ENCODE peak calls at places on chromosomes 5 and 9, in nine cellular contexts. B is cardiac muscle cell, H is AG09309, A is BE2C, O is A549, F is esophagus squamous epithelium, L is cardiac fibroblast, D is BJ, Q is body of pancreas. Z is an unnamed sample.

GRCh38 chr5:55134053-55134722 is 25.8 kb upstream of the GPX8 start:
- DNase-seq in B (no peak), H (no peak), A (no peak), O (no peak), F (no peak), L (no peak), D (no peak), Q (no peak), Z (no peak)

GRCh38 chr9:35903049-35903448 is 3.0 kb upstream of the HRCT1 start:
- DNase-seq in B (peak; percentile 69), H (no peak), A (peak; percentile 45), O (peak; percentile 79), F (no peak), L (peak; percentile 82), D (no peak), Q (no peak), Z (no peak)

GRCh38 chr5:82365744-82366228 is 87.6 kb upstream of the RPS23 start:
- DNase-seq in B (no peak), H (no peak), A (no peak), O (peak; percentile 53), F (no peak), L (peak; percentile 92), D (no peak), Q (no peak), Z (no peak)

GRCh38 chr9:113511047-113511521 is 47.6 kb downstream of the RGS3 start:
- DNase-seq in B (no peak), H (no peak), A (no peak), O (no peak), F (no peak), L (no peak), D (no peak), Q (peak; percentile 51), Z (no peak)

GRCh38 chr5:158832736-158833135 is 267.0 kb downstream of the EBF1 start:
- DNase-seq in B (no peak), H (peak; percentile 13), A (no peak), O (peak; percentile 38), F (no peak), L (peak; percentile 66), D (no peak), Q (no peak), Z (no peak)

GRCh38 chr9:107600060-107600573 is 110.5 kb upstream of the KLF4 start:
- DNase-seq in B (peak; percentile 62), H (no peak), A (no peak), O (no peak), F (no peak), L (no peak), D (no peak), Q (no peak), Z (no peak)

GRCh38 chr5:145244788-145245187 is 590.4 kb downstream of the PRELID2 start:
- DNase-seq in B (no peak), H (peak; percentile 8), A (no peak), O (no peak), F (no peak), L (peak; percentile 76), D (peak; percentile 13), Q (no peak), Z (peak; percentile 19)

GRCh38 chr9:26746357-26747072 is 146.1 kb downstream of the CAAP1 start:
- DNase-seq in B (no peak), H (no peak), A (no peak), O (peak; percentile 71), F (no peak), L (peak; percentile 62), D (no peak), Q (no peak), Z (no peak)

GRCh38 chr9:22041329-22041728 is 32.2 kb upstream of the CDKN2B start:
- DNase-seq in B (no peak), H (no peak), A (no peak), O (no peak), F (no peak), L (no peak), D (no peak), Q (no peak), Z (no peak)

GRCh38 chr5:133944263-133945230 is 23.9 kb downstream of the C5orf15 start:
- DNase-seq in B (peak; percentile 82), H (no peak), A (peak; percentile 83), O (peak; percentile 64), F (no peak), L (peak; percentile 65), D (no peak), Q (peak; percentile 72), Z (no peak)

GRCh38 chr9:135077497-135078200 is 9.8 kb upstream of the OLFM1 start:
- DNase-seq in B (peak; percentile 84), H (no peak), A (no peak), O (no peak), F (no peak), L (peak; percentile 16), D (no peak), Q (peak; percentile 14), Z (no peak)

GRCh38 chr9:13186091-13186490 is 93.4 kb downstream of the MPDZ start:
- DNase-seq in B (no peak), H (no peak), A (no peak), O (no peak), F (no peak), L (no peak), D (no peak), Q (no peak), Z (no peak)

GRCh38 chr9:6014668-6015270 is 655 bp downstream of the RANBP6 start:
- DNase-seq in B (no peak), H (no peak), A (no peak), O (peak; percentile 36), F (no peak), L (peak; percentile 79), D (no peak), Q (no peak), Z (peak; percentile 40)

GRCh38 chr9:89391585-89391984 is 73.3 kb downstream of the SECISBP2 start:
- DNase-seq in B (no peak), H (no peak), A (no peak), O (no peak), F (no peak), L (no peak), D (no peak), Q (no peak), Z (no peak)

GRCh38 chr5:136174021-136174659 is 18.8 kb downstream of the SMIM32 start:
- DNase-seq in B (peak; percentile 34), H (peak; percentile 23), A (no peak), O (peak; percentile 72), F (no peak), L (peak; percentile 72), D (peak; percentile 6), Q (no peak), Z (peak; percentile 37)

GRCh38 chr5:111892949-111893348 is 136.0 kb upstream of the NREP start:
- DNase-seq in B (no peak), H (peak; percentile 4), A (no peak), O (no peak), F (no peak), L (peak; percentile 25), D (peak; percentile 19), Q (no peak), Z (no peak)

GRCh38 chr9:136409557-136410455 is 608 bp downstream of the ENTR1 start:
- DNase-seq in B (peak; percentile 48), H (no peak), A (peak; percentile 51), O (peak; percentile 24), F (no peak), L (peak; percentile 42), D (no peak), Q (peak; percentile 31), Z (no peak)

GRCh38 chr9:137021979-137022619 is 5.9 kb downstream of the ABCA2 start:
- DNase-seq in B (peak; percentile 13), H (no peak), A (peak; percentile 86), O (peak; percentile 94), F (no peak), L (peak; percentile 76), D (no peak), Q (peak; percentile 37), Z (no peak)

GRCh38 chr5:31537856-31538255 is 5.8 kb downstream of the C5orf22 start:
- DNase-seq in B (no peak), H (no peak), A (no peak), O (no peak), F (no peak), L (peak; percentile 29), D (no peak), Q (no peak), Z (peak; percentile 10)

GRCh38 chr5:111680737-111681413 is 76.1 kb downstream of the NREP start:
- DNase-seq in B (no peak), H (peak; percentile 89), A (peak; percentile 78), O (peak; percentile 92), F (no peak), L (peak; percentile 97), D (peak; percentile 86), Q (peak; percentile 45), Z (peak; percentile 80)

GRCh38 chr5:56172225-56172624 is 60.9 kb downstream of the ANKRD55 start:
- DNase-seq in B (no peak), H (peak; percentile 79), A (no peak), O (no peak), F (no peak), L (peak; percentile 58), D (no peak), Q (no peak), Z (peak; percentile 37)
- H3K4me3 ChIP-seq in B (no peak overlapping the region), H (no peak overlapping the region), A (no peak overlapping the region), O (no peak overlapping the region), F (no peak overlapping the region), L (no peak overlapping the region), D (no peak overlapping the region), Q (no peak overlapping the region), Z (no peak overlapping the region)

DNA sequence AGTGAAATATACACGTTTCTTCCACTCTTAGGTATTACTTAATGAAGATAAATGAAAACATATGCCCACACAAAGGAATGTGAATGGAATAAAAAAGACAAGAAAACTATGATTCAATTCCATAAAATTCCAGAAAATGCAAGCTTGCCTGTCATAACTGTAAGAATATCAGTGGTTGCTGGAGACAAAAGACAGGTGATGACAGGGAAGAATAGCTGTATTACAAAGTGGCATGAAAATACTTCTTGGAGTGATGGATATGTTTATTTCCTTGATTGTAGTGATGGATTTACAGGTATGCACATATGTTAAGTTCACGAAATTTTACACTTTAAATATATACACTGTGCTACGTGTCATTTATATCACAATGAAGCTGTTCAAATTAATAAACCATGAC is 553.3 kb downstream of the HTR1A start:
- DNase-seq in B (no peak), H (no peak), A (no peak), O (no peak), F (no peak), L (no peak), D (no peak), Q (no peak), Z (no peak)
- TF ChIP-seq CTCF in B (no peak), H (no peak), A (no peak), O (no peak), F (no peak), L (no peak), D (no peak), Q (no peak), Z (no peak)

GRCh38 chr9:123864291-123864690 is 65.6 kb downstream of the DENND1A start:
- DNase-seq in B (no peak), H (no peak), A (no peak), O (no peak), F (no peak), L (no peak), D (no peak), Q (no peak), Z (no peak)
- H3K4me3 ChIP-seq in B (no peak overlapping the region), H (no peak overlapping the region), A (no peak overlapping the region), O (no peak overlapping the region), F (no peak overlapping the region), L (no peak overlapping the region), D (no peak overlapping the region), Q (no peak overlapping the region), Z (no peak overlapping the region)

DNA sequence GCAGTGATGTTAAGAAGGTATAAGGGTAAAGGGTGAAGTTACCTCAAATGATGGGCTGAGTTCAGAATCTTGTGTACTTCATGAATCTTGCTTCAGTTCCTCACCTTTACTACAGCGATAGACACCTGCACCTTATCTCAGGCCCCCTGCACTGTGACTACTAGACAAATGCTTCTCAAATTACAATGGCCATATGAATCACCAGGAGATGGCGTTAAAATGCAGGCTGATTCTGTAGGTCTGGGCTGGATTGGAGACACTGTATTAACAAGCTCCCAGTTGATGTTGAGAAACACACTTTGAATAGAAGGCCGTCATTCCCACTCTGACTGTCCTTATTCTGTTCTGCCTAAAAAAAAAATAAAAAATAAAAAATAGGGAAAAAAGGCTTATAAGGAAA is 29.8 kb downstream of the TARS1 start:
- DNase-seq in B (peak; percentile 44), H (peak; percentile 29), A (peak; percentile 23), O (peak; percentile 45), F (no peak), L (peak; percentile 81), D (no peak), Q (peak; percentile 26), Z (peak; percentile 16)
- TF ChIP-seq CTCF in B (peak; percentile 64), H (peak; percentile 66), A (peak; percentile 48), O (peak; percentile 46), F (no peak), L (peak; percentile 61), D (no peak), Q (peak; percentile 35), Z (peak; percentile 62)

Z was measured in AG04449.